ENCODE peak calls at places on chromosomes 11 and 22, in four cellular contexts. T is CD4-positive, CD25-positive, alpha-beta regulatory T cell; F is stimulated activated CD4-positive, alpha-beta T cell treated with anti-CD3 and anti-CD28 coated beads, Interleukin-2, amount 100 ng/mL, for 48 hours; X is EL. V is an unnamed sample.

GRCh38 chr22:38570841-38571364 is 920 bp upstream of the DMC1 start:
- DNase-seq in X (peak), F (peak), T (peak), V (peak)

GRCh38 chr22:45202333-45203149 is 38.2 kb downstream of the KIAA0930 start:
- DNase-seq in T (no peak), F (no peak), X (no peak), V (no peak)

GRCh38 chr22:47190957-47191323 is 428.5 kb downstream of the TBC1D22A start:
- DNase-seq in X (no peak), T (no peak), F (no peak), V (no peak)

GRCh38 chr11:15933896-15934625 is 422.3 kb downstream of the SOX6 start:
- DNase-seq in F (no peak), X (peak), T (no peak), V (no peak)

GRCh38 chr11:34050536-34050935 is 995 bp upstream of the CAPRIN1 start:
- DNase-seq in T (no peak), F (no peak), X (no peak), V (no peak)

GRCh38 chr11:67282876-67283371 is 6.2 kb upstream of the ANKRD13D start:
- DNase-seq in X (no peak), F (no peak), T (no peak), V (no peak)

GRCh38 chr11:44950036-44950624 is 553 bp downstream of the TP53I11 start:
- DNase-seq in X (peak), F (peak), T (no peak), V (no peak)

GRCh38 chr22:17576475-17576874 is 13.2 kb downstream of the SLC25A18 start:
- DNase-seq in F (no peak), X (peak), T (no peak), V (no peak)

GRCh38 chr11:43550714-43551113 is 129.8 kb upstream of the HSD17B12 start:
- DNase-seq in F (no peak), X (no peak), T (no peak), V (no peak)

GRCh38 chr11:15189646-15190365 is 75.1 kb downstream of the INSC start:
- DNase-seq in X (no peak), F (no peak), T (no peak), V (no peak)

GRCh38 chr22:22099833-22100812 is 117.5 kb upstream of the TOP3B start:
- DNase-seq in T (no peak), X (peak), F (no peak), V (no peak)

GRCh38 chr22:31046591-31047226 is 34.4 kb upstream of the SMTN start:
- DNase-seq in T (no peak), X (no peak), F (no peak), V (no peak)

GRCh38 chr11:134464981-134465730 is 53.1 kb upstream of the B3GAT1 start:
- DNase-seq in T (no peak), X (no peak), F (no peak), V (no peak)

GRCh38 chr22:39240841-39241631 is 3.7 kb downstream of the PDGFB start:
- DNase-seq in F (no peak), T (peak), X (peak), V (no peak)

GRCh38 chr22:22974795-22975580 is 87.4 kb downstream of the IGLL5 start:
- DNase-seq in F (no peak), T (no peak), X (no peak), V (no peak)

GRCh38 chr11:15148181-15148580 is 33.5 kb downstream of the INSC start:
- DNase-seq in T (no peak), F (no peak), X (no peak), V (no peak)

GRCh38 chr11:74462009-74462408 is 5.3 kb downstream of the KCNE3 start:
- DNase-seq in F (no peak), X (no peak), T (no peak), V (no peak)

GRCh38 chr11:62770778-62771143 is 435 bp upstream of the TAF6L start:
- DNase-seq in F (no peak), X (no peak), T (no peak), V (no peak)

GRCh38 chr22:19179472-19180048 is 1.0 kb upstream of the SLC25A1 start:
- DNase-seq in X (peak), T (peak), F (peak), V (peak)

GRCh38 chr11:127126956-127127355 is 126.4 kb upstream of the KIRREL3 start:
- DNase-seq in F (no peak), X (no peak), T (no peak), V (no peak)

GRCh38 chr11:78331711-78332110 is 85.9 kb downstream of the GAB2 start:
- DNase-seq in F (no peak), X (no peak), T (no peak), V (no peak)

GRCh38 chr11:11993814-11994213 is 14.6 kb downstream of the DKK3 start:
- DNase-seq in T (no peak), F (no peak), X (peak), V (no peak)

GRCh38 chr11:114133548-114134329 is 74.2 kb downstream of the ZBTB16 start:
- DNase-seq in F (no peak), X (no peak), T (no peak), V (no peak)

GRCh38 chr11:47354913-47355282 is 2.4 kb upstream of the MYBPC3 start:
- DNase-seq in T (no peak), X (no peak), F (no peak), V (no peak)

GRCh38 chr11:130832571-130833432 is 83.5 kb downstream of the SNX19 start:
- DNase-seq in F (no peak), X (peak), T (no peak), V (no peak)

GRCh38 chr11:63560506-63561179 is 2.5 kb downstream of the PLAAT2 start:
- DNase-seq in X (no peak), T (no peak), F (no peak), V (no peak)

GRCh38 chr22:32693102-32693501 is 108.4 kb upstream of the TIMP3 start:
- DNase-seq in X (no peak), F (no peak), T (no peak), V (no peak)

GRCh38 chr11:126485021-126485781 is 129.7 kb downstream of the ST3GAL4 start:
- DNase-seq in T (no peak), F (no peak), X (peak), V (no peak)

GRCh38 chr11:8315463-8315862 is 51.8 kb upstream of the LMO1 start:
- DNase-seq in X (no peak), F (no peak), T (no peak), V (no peak)

GRCh38 chr22:22927196-22927887 is 39.7 kb downstream of the IGLL5 start:
- DNase-seq in T (no peak), X (no peak), F (no peak), V (no peak)

GRCh38 chr11:103898065-103898464 is 138.4 kb upstream of the DDI1 start:
- DNase-seq in T (no peak), X (no peak), F (no peak), V (no peak)

GRCh38 chr11:77410076-77410827 is 63.6 kb downstream of the PAK1 start:
- DNase-seq in X (peak), T (no peak), F (no peak), V (no peak)

GRCh38 chr11:130068986-130069683 is 559 bp upstream of the APLP2 start:
- DNase-seq in T (no peak), F (peak), X (peak), V (peak)

GRCh38 chr22:47575291-47575690 is 812.8 kb downstream of the TBC1D22A start:
- DNase-seq in T (no peak), X (no peak), F (no peak), V (no peak)

GRCh38 chr22:46416537-46417267 is 81.2 kb downstream of the TRMU start:
- DNase-seq in T (no peak), X (no peak), F (no peak), V (no peak)

GRCh38 chr11:9203715-9204311 is 61.3 kb downstream of the DENND5A start:
- DNase-seq in F (no peak), X (no peak), T (no peak), V (no peak)

V was measured in GM12892.